ENCODE peak calls at places on chromosome 17, in eight cellular contexts. V is gastrocnemius medialis; F is astrocyte; U is naive thymus-derived CD4-positive, alpha-beta T cell; I is uterus; G is stomach; M is fibroblast of lung; N is adipocyte. D is an unnamed sample. For H3K9me3, the result is how much of the 10 kb centered on the place peaks cover.

GRCh38 chr17:78677303-78678219 is 100.4 kb upstream of the DNAH17 start:
- DNase-seq in N (no peak), M (no peak), V (peak), G (no peak), I (no peak), F (no peak), U (no peak), D (no peak)

GRCh38 chr17:17474341-17474740 is 2.5 kb upstream of the MED9 start:
- DNase-seq in U (no peak), G (no peak), N (no peak), I (no peak), V (no peak), F (no peak), M (no peak), D (no peak)

GRCh38 chr17:47223460-47223859 is 14.3 kb downstream of the MYL4 start:
- DNase-seq in G (peak), U (no peak), V (no peak), I (no peak), N (no peak), M (no peak), F (no peak), D (no peak)

GRCh38 chr17:43584666-43585102 is 38.5 kb upstream of the ETV4 start:
- DNase-seq in G (no peak), V (no peak), I (no peak), N (peak), M (no peak), F (peak), U (no peak), D (no peak)

GRCh38 chr17:48732688-48733629 is 4.4 kb upstream of the HOXB13 start:
- DNase-seq in N (no peak), M (no peak), V (no peak), G (no peak), U (no peak), F (no peak), I (no peak), D (no peak)

GRCh38 chr17:37488009-37488604 is 1.6 kb upstream of the DUSP14 start:
- DNase-seq in F (peak), N (peak), G (no peak), I (no peak), V (no peak), U (peak), M (peak), D (no peak)

GRCh38 chr17:30520436-30520835 is 43.2 kb downstream of the GOSR1 start:
- DNase-seq in I (no peak), N (peak), U (no peak), V (no peak), G (no peak), M (peak), F (peak), D (no peak)

GRCh38 chr17:48625502-48626201 is 506 bp downstream of the HOXB9 start:
- DNase-seq in I (peak), V (no peak), F (no peak), U (no peak), N (peak), G (peak), M (no peak), D (peak)

GRCh38 chr17:76597156-76598003 is 11.7 kb upstream of the ST6GALNAC2 start:
- DNase-seq in M (no peak), F (no peak), N (no peak), G (no peak), U (no peak), I (no peak), V (no peak), D (no peak)

GRCh38 chr17:35404360-35404759 is 27.9 kb downstream of the SLFN12 start:
- DNase-seq in I (no peak), U (no peak), F (no peak), N (no peak), G (no peak), V (no peak), M (peak), D (no peak)

GRCh38 chr17:50461550-50462132 is 7.0 kb downstream of the CHAD start:
- DNase-seq in N (no peak), I (no peak), M (no peak), G (no peak), V (no peak), U (no peak), F (no peak), D (no peak)

GRCh38 chr17:56771563-56771962 is 62.2 kb downstream of the C17orf67 start:
- DNase-seq in N (no peak), F (no peak), G (no peak), U (no peak), M (no peak), V (no peak), I (no peak), D (no peak)

GRCh38 chr17:2784864-2785263 is 11.4 kb upstream of the RAP1GAP2 start:
- DNase-seq in F (no peak), M (no peak), I (no peak), N (no peak), U (no peak), V (no peak), G (no peak), D (no peak)

GRCh38 chr17:73522696-73523095 is 121.5 kb downstream of the SDK2 start:
- DNase-seq in I (no peak), V (no peak), G (no peak), F (no peak), U (no peak), N (no peak), M (no peak), D (no peak)

GRCh38 chr17:65535777-65536572 is 25.5 kb downstream of the AXIN2 start:
- DNase-seq in F (no peak), N (peak), U (no peak), G (no peak), M (no peak), V (no peak), I (no peak), D (no peak)

GRCh38 chr17:45851022-45851421 is 6.3 kb downstream of the SPPL2C start:
- DNase-seq in N (no peak), G (no peak), F (no peak), M (no peak), V (no peak), I (no peak), U (no peak), D (no peak)

GRCh38 chr17:70891301-70891700 is 722.0 kb downstream of the KCNJ2 start:
- DNase-seq in G (no peak), V (no peak), N (no peak), F (no peak), M (no peak), U (no peak), I (no peak), D (no peak)

GRCh38 chr17:41734139-41734948 is at the start of gene HAP1:
- DNase-seq in V (no peak), M (peak), N (peak), U (no peak), I (no peak), F (no peak), G (peak), D (no peak)

GRCh38 chr17:1259910-1260389 is 10.3 kb upstream of the BHLHA9 start:
- DNase-seq in M (peak), N (peak), V (no peak), I (no peak), U (peak), G (no peak), F (no peak), D (no peak)

GRCh38 chr17:78072961-78073360 is 55.6 kb downstream of the TMC6 start:
- DNase-seq in I (no peak), G (no peak), F (no peak), M (no peak), N (no peak), U (no peak), V (no peak), D (no peak)

GRCh38 chr17:33267279-33267790 is 25.8 kb downstream of the ASIC2 start:
- DNase-seq in F (peak), N (peak), M (peak), V (no peak), I (no peak), U (no peak), G (no peak), D (no peak)

GRCh38 chr17:31321481-31321880 is at the start of gene EVI2A:
- DNase-seq in I (no peak), N (peak), G (no peak), V (no peak), U (peak), M (peak), F (peak), D (peak)

GRCh38 chr17:80361495-80362220 is 53.3 kb upstream of the ENDOV start:
- DNase-seq in M (peak), U (peak), I (no peak), F (no peak), N (peak), G (no peak), V (no peak), D (no peak)

GRCh38 chr17:59561042-59561441 is 4.4 kb upstream of the DHX40 start:
- DNase-seq in N (peak), U (no peak), M (peak), V (no peak), F (no peak), I (no peak), G (no peak), D (no peak)

GRCh38 chr17:1643293-1643998 is 2.1 kb downstream of the SCARF1 start:
- DNase-seq in V (peak), N (peak), F (no peak), G (peak), M (no peak), U (peak), I (no peak), D (peak)

GRCh38 chr17:2068589-2069051 is 13.7 kb downstream of the HIC1 start:
- DNase-seq in N (no peak), V (no peak), G (no peak), I (peak), M (no peak), U (no peak), F (peak), D (no peak)

GRCh38 chr17:80147035-80147939 is at the start of gene EIF4A3:
- DNase-seq in G (peak), I (peak), M (peak), F (peak), V (peak), U (peak), N (peak), D (peak)

GRCh38 chr17:8122923-8123694 is 797 bp downstream of the HES7 start:
- DNase-seq in N (peak), G (no peak), V (no peak), I (peak), M (peak), U (peak), F (no peak), D (no peak)

DNA sequence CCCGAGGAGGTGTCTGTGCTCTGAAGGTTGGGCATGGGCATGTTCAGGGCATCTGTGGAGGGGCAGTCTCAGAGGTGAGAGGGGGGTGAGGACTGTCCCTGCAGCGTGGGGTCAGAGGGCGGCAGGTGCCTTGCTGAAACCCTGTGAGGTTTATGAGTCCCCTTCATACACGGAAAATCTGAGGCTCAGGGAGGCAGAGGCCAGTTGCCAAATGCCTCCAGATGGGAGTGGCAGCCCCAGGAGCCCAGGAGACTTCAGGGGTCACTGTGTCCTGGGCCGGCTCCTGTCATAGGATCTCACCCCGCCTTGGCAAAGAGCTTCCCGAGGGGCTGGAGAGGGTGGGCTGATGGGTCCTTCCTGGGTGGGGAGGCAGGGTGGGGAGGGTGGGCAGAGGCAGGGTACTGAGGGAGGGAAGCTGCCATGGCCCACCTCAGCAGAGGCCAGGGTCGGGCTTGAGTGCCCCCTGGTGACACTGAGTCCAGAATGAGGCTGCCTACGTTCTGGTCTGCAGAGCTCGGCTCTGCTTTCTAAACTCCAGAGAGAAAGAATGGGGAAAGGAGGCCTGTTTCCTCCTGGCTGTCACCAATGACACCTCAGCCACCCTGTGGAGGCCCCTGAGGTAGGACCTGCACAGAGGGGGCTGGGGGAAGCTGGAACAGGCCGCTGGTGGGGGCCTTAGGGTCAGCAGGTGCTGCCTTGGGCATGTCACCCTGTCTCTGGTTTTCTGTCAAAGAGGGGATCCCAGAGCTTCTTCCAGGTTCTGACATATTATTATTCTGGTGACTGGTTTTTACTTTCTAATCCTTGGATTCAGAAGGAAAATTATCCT is 1.1 kb downstream of the LGALS9 start:
- DNase-seq in G (no peak), V (no peak), F (no peak), N (no peak), I (no peak), M (no peak), U (no peak), D (no peak)
- H3K9me3 ChIP-seq in G (under half), V (under half), F (under half), N (under half), I (under half), M (under half), U (under half), D (under half)

GRCh38 chr17:61744252-61744651 is 119.1 kb downstream of the BRIP1 start:
- DNase-seq in F (no peak), M (no peak), V (no peak), N (no peak), G (no peak), U (no peak), I (no peak), D (no peak)
- H3K9me3 ChIP-seq in F (under half), M (under half), V (under half), N (under half), G (under half), U (under half), I (under half), D (under half)

DNA sequence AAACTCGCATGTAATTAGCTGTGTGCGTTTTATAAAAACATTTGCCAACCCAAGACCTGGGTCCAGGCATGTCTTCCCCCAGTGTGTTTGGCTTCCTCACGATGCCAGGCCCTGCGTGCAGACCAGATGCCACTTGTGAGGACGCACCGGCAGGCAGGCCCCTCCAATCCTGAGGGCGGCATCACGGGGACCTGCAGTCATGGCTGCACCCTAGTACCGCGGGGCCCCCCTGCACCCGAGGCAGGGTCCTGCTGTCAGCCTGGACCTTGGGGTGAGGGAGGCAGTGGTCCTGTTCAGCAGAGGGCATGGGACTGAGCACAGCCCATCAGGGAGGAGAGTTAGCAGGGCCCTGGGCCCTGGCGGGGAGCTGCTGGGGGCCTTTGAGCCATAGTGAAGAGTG is 55.3 kb upstream of the ZNF750 start:
- DNase-seq in I (no peak), G (no peak), V (no peak), U (no peak), F (no peak), N (no peak), M (no peak), D (no peak)
- H3K9me3 ChIP-seq in I (under half), G (under half), V (under half), U (under half), F (under half), N (under half), M (under half), D (under half)

DNA sequence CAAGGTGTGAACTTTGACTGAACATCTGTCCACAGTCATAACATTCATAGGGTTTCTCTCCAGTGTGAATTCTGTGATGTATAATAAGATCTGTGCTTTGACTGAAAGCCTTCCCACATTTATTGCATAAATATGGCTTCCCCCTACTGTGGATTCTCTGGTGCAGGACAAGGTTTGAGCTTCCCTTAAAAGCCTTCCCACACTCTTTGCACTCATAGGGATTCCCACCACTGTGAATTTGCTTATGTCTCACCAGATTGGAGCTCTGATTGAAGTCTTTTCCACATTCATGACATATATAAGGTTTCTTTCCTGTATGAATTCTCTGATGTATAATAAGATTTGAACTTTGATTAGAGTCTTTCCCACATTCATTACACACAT is 8.3 kb downstream of the ZNF594 start:
- DNase-seq in N (no peak), M (no peak), F (no peak), V (no peak), G (no peak), I (no peak), U (no peak), D (no peak)
- H3K9me3 ChIP-seq in N (half or more), M (under half), F (half or more), V (under half), G (half or more), I (under half), U (under half), D (under half)

GRCh38 chr17:14460502-14460901 is 159.6 kb downstream of the HS3ST3B1 start:
- DNase-seq in U (no peak), N (no peak), I (no peak), M (no peak), G (no peak), F (no peak), V (no peak), D (no peak)

GRCh38 chr17:14468858-14469257 is 168.0 kb downstream of the HS3ST3B1 start:
- DNase-seq in V (no peak), N (no peak), G (no peak), U (no peak), M (no peak), I (no peak), F (no peak), D (no peak)

GRCh38 chr17:14459955-14460354 is 159.1 kb downstream of the HS3ST3B1 start:
- DNase-seq in M (no peak), V (no peak), U (no peak), N (no peak), G (no peak), F (no peak), I (no peak), D (no peak)

GRCh38 chr17:14461131-14461530 is 160.2 kb downstream of the HS3ST3B1 start:
- DNase-seq in G (no peak), I (no peak), N (no peak), U (no peak), M (no peak), V (no peak), F (no peak), D (no peak)

GRCh38 chr17:14464741-14465140 is 163.9 kb downstream of the HS3ST3B1 start:
- DNase-seq in G (no peak), V (no peak), F (peak), N (peak), I (no peak), M (peak), U (no peak), D (no peak)
- H3K9me3 ChIP-seq in G (under half), V (under half), F (under half), N (under half), I (under half), M (under half), U (under half), D (under half)

DNA sequence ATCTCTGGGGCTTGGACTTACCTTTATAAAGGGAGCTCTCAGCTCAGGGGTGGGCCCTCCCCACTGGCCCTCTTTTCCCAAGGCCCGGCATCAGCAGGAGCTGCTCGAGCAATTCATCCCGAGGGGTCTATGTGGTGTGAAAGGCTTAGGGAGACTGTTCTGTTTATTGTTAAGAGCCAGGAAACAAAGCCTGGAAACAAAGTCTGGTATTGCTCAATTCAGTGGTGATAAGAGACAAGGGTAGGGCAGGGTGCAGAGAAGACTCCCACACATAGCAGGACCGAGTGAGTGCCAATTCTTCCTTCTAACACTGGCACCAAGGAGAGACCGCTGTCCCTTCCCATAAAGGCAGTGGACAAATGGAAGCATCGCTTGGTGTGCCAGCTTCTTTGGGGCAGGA is 750.7 kb downstream of the KCNJ18 start:
- DNase-seq in F (no peak), U (no peak), V (no peak), N (no peak), M (no peak), G (no peak), I (no peak), D (no peak)
- H3K9me3 ChIP-seq in F (under half), U (under half), V (under half), N (under half), M (under half), G (under half), I (under half), D (under half)

GRCh38 chr17:9890124-9890523 is 14.9 kb downstream of the RCVRN start:
- DNase-seq in N (no peak), V (no peak), M (no peak), G (no peak), F (no peak), I (no peak), U (no peak), D (no peak)

GRCh38 chr17:9880582-9880999 is 24.5 kb downstream of the RCVRN start:
- DNase-seq in N (no peak), I (no peak), U (no peak), F (peak), V (no peak), M (no peak), G (no peak), D (no peak)

GRCh38 chr17:9887521-9887920 is 17.6 kb downstream of the RCVRN start:
- DNase-seq in F (no peak), U (no peak), M (no peak), I (no peak), N (no peak), V (no peak), G (no peak), D (no peak)

GRCh38 chr17:9883451-9883850 is 21.6 kb downstream of the RCVRN start:
- DNase-seq in I (no peak), V (no peak), U (no peak), G (no peak), M (no peak), N (no peak), F (no peak), D (no peak)

GRCh38 chr17:9886141-9886930 is 18.7 kb downstream of the RCVRN start:
- DNase-seq in N (no peak), I (no peak), M (no peak), U (no peak), G (no peak), V (no peak), F (no peak), D (no peak)
- H3K9me3 ChIP-seq in N (under half), I (under half), M (under half), U (under half), G (under half), V (under half), F (under half), D (under half)

DNA sequence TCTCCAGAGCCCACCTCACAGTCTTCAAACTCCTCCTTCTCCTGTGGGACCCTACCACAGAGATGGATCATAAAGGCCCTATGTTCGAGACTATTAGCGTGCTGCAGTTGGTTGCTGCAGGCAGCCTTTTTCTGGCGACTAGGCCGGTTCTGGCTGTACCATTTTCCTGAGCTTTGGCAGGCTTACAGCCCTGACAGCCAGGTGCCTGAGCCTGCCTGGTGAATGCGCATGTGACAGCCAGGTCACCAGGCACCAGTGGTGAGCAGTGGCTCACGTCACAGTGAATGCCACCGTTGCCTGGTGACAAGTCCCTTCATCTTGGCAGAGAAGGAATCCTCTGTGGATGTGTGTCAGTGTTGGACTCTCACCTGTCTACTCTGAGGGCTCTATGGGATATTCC is 978.8 kb downstream of the KCNJ18 start:
- DNase-seq in G (no peak), V (no peak), U (no peak), N (no peak), M (no peak), I (no peak), F (no peak), D (no peak)
- H3K9me3 ChIP-seq in G (under half), V (under half), U (under half), N (under half), M (under half), I (under half), F (under half), D (under half)